ENCODE peak calls at places on chromosomes 7 and 10, in five cellular contexts. One of them, this sample, is unnamed. For H3K4me1, the result is how much of the 10 kb centered on the place peaks cover.

GRCh38 chr10:128137877-128138276 is 11.7 kb upstream of the MKI67 start:
- DNase-seq in endodermal cell: no peak
- DNase-seq in PC-3: no peak
- DNase-seq in suprapubic skin: no peak
- DNase-seq in lung: no peak
- DNase-seq in this sample: no peak

GRCh38 chr10:99698504-99699080 is 33.3 kb downstream of the COX15 start:
- DNase-seq in endodermal cell: peak
- DNase-seq in PC-3: no peak
- DNase-seq in suprapubic skin: no peak
- DNase-seq in lung: no peak
- DNase-seq in this sample: no peak

GRCh38 chr10:49151025-49151445 is 17.2 kb upstream of the FAM170B start:
- DNase-seq in endodermal cell: no peak
- DNase-seq in PC-3: no peak
- DNase-seq in suprapubic skin: no peak
- DNase-seq in lung: no peak
- DNase-seq in this sample: no peak

GRCh38 chr7:155412416-155413253 is 45.3 kb upstream of the EN2 start:
- DNase-seq in endodermal cell: peak
- DNase-seq in PC-3: peak
- DNase-seq in suprapubic skin: no peak
- DNase-seq in lung: peak
- DNase-seq in this sample: no peak

GRCh38 chr10:98361131-98361633 is 53.8 kb downstream of the PYROXD2 start:
- DNase-seq in endodermal cell: peak
- DNase-seq in PC-3: no peak
- DNase-seq in suprapubic skin: peak
- DNase-seq in lung: peak
- DNase-seq in this sample: no peak

GRCh38 chr10:44419790-44420549 is 35.1 kb upstream of the CXCL12 start:
- DNase-seq in endodermal cell: no peak
- DNase-seq in PC-3: no peak
- DNase-seq in suprapubic skin: no peak
- DNase-seq in lung: no peak
- DNase-seq in this sample: no peak

GRCh38 chr7:105521027-105521730 is 892 bp downstream of the PUS7 start:
- DNase-seq in endodermal cell: peak
- DNase-seq in PC-3: peak
- DNase-seq in suprapubic skin: peak
- DNase-seq in lung: peak
- DNase-seq in this sample: peak

GRCh38 chr10:24344695-24345473 is 135.9 kb downstream of the KIAA1217 start:
- DNase-seq in endodermal cell: no peak
- DNase-seq in PC-3: no peak
- DNase-seq in suprapubic skin: no peak
- DNase-seq in lung: no peak
- DNase-seq in this sample: no peak

GRCh38 chr10:66719483-66719882 is 206.4 kb upstream of the LRRTM3 start:
- DNase-seq in endodermal cell: no peak
- DNase-seq in PC-3: peak
- DNase-seq in suprapubic skin: no peak
- DNase-seq in lung: no peak
- DNase-seq in this sample: no peak

GRCh38 chr7:134016223-134016941 is 110.8 kb upstream of the LRGUK start:
- DNase-seq in endodermal cell: peak
- DNase-seq in PC-3: peak
- DNase-seq in suprapubic skin: no peak
- DNase-seq in lung: no peak
- DNase-seq in this sample: no peak

GRCh38 chr10:110901954-110902819 is 16.8 kb downstream of the BBIP1 start:
- DNase-seq in endodermal cell: no peak
- DNase-seq in PC-3: peak
- DNase-seq in suprapubic skin: no peak
- DNase-seq in lung: no peak
- DNase-seq in this sample: no peak

GRCh38 chr10:9853405-9854010 is 1164.2 kb upstream of the CELF2 start:
- DNase-seq in endodermal cell: no peak
- DNase-seq in PC-3: no peak
- DNase-seq in suprapubic skin: no peak
- DNase-seq in lung: no peak
- DNase-seq in this sample: no peak

GRCh38 chr7:53383131-53383530 is 347.7 kb downstream of the POM121L12 start:
- DNase-seq in endodermal cell: no peak
- DNase-seq in PC-3: peak
- DNase-seq in suprapubic skin: no peak
- DNase-seq in lung: no peak
- DNase-seq in this sample: no peak

GRCh38 chr7:78412216-78412858 is 613.8 kb downstream of the PHTF2 start:
- DNase-seq in endodermal cell: no peak
- DNase-seq in PC-3: no peak
- DNase-seq in suprapubic skin: no peak
- DNase-seq in lung: no peak
- DNase-seq in this sample: no peak

GRCh38 chr7:75879771-75880184 is 944 bp downstream of the RHBDD2 start:
- DNase-seq in endodermal cell: no peak
- DNase-seq in PC-3: no peak
- DNase-seq in suprapubic skin: no peak
- DNase-seq in lung: no peak
- DNase-seq in this sample: peak

GRCh38 chr7:35725280-35725680 is 30.3 kb upstream of the HERPUD2 start:
- DNase-seq in endodermal cell: no peak
- DNase-seq in PC-3: no peak
- DNase-seq in suprapubic skin: no peak
- DNase-seq in lung: no peak
- DNase-seq in this sample: peak

GRCh38 chr7:137768371-137768770 is 78.4 kb downstream of the DGKI start:
- DNase-seq in endodermal cell: no peak
- DNase-seq in PC-3: no peak
- DNase-seq in suprapubic skin: no peak
- DNase-seq in lung: no peak
- DNase-seq in this sample: no peak

GRCh38 chr7:139651308-139651707 is 126.5 kb downstream of the HIPK2 start:
- DNase-seq in endodermal cell: no peak
- DNase-seq in PC-3: peak
- DNase-seq in suprapubic skin: no peak
- DNase-seq in lung: no peak
- DNase-seq in this sample: no peak

GRCh38 chr7:39507866-39508551 is 58.2 kb upstream of the YAE1 start:
- DNase-seq in endodermal cell: no peak
- DNase-seq in PC-3: no peak
- DNase-seq in suprapubic skin: no peak
- DNase-seq in lung: peak
- DNase-seq in this sample: no peak

GRCh38 chr7:50184266-50184665 is 91.2 kb upstream of the ZPBP start:
- DNase-seq in endodermal cell: no peak
- DNase-seq in PC-3: no peak
- DNase-seq in suprapubic skin: no peak
- DNase-seq in lung: no peak
- DNase-seq in this sample: no peak

GRCh38 chr7:57199252-57199651 is 67.0 kb upstream of the ZNF479 start:
- DNase-seq in endodermal cell: no peak
- DNase-seq in PC-3: no peak
- DNase-seq in suprapubic skin: no peak
- DNase-seq in lung: no peak
- DNase-seq in this sample: no peak

GRCh38 chr10:72254891-72255568 is 18.7 kb upstream of the DDIT4 start:
- DNase-seq in endodermal cell: peak
- DNase-seq in PC-3: no peak
- DNase-seq in suprapubic skin: peak
- DNase-seq in lung: peak
- DNase-seq in this sample: peak

GRCh38 chr10:106450966-106451365 is 713.5 kb downstream of the SORCS1 start:
- DNase-seq in endodermal cell: no peak
- DNase-seq in PC-3: peak
- DNase-seq in suprapubic skin: no peak
- DNase-seq in lung: no peak
- DNase-seq in this sample: no peak

GRCh38 chr10:43235070-43235900 is 31.6 kb downstream of the RASGEF1A start:
- DNase-seq in endodermal cell: peak
- DNase-seq in PC-3: no peak
- DNase-seq in suprapubic skin: peak
- DNase-seq in lung: no peak
- DNase-seq in this sample: no peak

GRCh38 chr7:104482362-104483042 is 154.1 kb downstream of the LHFPL3 start:
- DNase-seq in endodermal cell: no peak
- DNase-seq in PC-3: no peak
- DNase-seq in suprapubic skin: no peak
- DNase-seq in lung: no peak
- DNase-seq in this sample: no peak

GRCh38 chr7:131302453-131302852 is 25.2 kb upstream of the MKLN1 start:
- DNase-seq in endodermal cell: no peak
- DNase-seq in PC-3: no peak
- DNase-seq in suprapubic skin: no peak
- DNase-seq in lung: no peak
- DNase-seq in this sample: no peak

DNA sequence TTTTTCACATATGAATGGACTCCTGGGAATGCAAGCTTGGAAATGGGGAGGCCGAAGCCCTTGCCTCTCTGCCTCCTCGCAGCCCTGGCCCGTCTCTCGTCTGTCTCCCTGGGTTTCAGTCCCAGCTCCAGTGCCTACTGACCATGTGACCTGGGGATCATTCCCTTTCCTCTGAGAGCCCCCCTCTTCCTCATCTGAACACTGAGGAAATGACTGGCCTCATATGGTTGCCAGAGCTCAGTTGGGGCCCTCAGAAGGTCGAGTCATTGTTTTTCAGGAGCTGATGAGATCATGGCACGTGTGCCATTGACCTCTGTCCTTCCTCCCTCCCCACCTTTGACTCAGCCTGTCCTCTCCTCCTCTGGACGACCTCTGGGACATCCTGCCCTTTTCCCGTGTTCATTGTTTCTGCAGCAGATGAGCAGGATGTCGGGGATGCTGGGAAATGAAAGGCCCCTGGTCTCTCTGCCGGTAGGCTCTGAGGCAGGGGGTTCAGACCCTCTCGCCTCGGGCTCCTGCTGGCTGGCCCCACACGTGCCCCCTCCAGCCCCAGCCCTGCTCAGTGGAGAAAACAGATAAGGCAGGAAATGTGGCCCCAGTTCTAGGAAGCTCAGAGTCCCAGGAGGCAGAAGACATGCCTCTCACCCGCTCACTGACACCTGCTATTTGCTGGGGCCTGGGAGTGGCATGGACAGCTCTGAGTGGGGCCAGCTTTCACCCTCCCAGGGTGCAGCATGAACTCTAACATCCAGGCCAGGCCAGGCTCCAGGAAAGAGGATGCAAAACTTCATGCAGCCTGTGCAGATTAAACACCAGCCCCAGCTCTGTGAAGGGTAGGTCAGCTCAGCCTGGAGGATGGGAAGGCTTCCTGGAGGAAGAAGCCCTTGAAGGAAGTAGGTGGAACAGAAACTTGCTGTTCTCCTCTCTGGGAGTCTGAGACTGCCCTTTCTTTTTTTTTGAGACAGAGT is 8.3 kb upstream of the PPP1R35 start:
- DNase-seq in endodermal cell: peak
- DNase-seq in PC-3: no peak
- DNase-seq in suprapubic skin: no peak
- DNase-seq in lung: no peak
- DNase-seq in this sample: no peak
- H3K27ac ChIP-seq in endodermal cell: peak
- H3K27ac ChIP-seq in PC-3: no peak
- H3K27ac ChIP-seq in suprapubic skin: peak
- H3K27ac ChIP-seq in lung: peak
- H3K27ac ChIP-seq in this sample: no peak

DNA sequence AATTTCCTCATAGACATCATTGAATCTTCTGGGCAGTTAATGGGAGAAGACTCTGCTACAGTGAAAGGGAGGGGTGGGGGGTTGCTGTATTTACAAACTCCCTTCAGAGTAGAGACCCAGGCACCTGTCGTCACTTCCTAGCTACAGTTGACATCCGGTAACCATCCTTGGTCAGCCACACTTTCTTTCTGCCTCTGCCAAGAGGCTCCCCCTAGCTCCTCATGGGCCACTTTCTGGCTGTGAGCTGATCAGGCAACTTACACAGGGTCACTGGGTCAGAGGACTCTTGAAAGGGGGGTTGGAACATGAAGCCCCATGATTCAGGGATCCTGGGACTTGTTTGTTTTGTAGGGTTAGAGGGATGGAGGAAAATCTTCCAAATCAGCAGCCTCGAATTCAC is 1.2 kb downstream of the TECPR1 start:
- DNase-seq in endodermal cell: no peak
- DNase-seq in PC-3: peak
- DNase-seq in suprapubic skin: no peak
- DNase-seq in lung: no peak
- DNase-seq in this sample: peak
- H3K4me3 ChIP-seq in endodermal cell: peak
- H3K4me3 ChIP-seq in PC-3: peak
- H3K4me3 ChIP-seq in suprapubic skin: peak
- H3K4me3 ChIP-seq in lung: no peak
- H3K4me3 ChIP-seq in this sample: peak

GRCh38 chr10:103822052-103822716 is 33.2 kb downstream of the SH3PXD2A start:
- DNase-seq in endodermal cell: no peak
- DNase-seq in PC-3: no peak
- DNase-seq in suprapubic skin: no peak
- DNase-seq in lung: no peak
- DNase-seq in this sample: no peak
- H3K4me1 ChIP-seq in endodermal cell: under half
- H3K4me1 ChIP-seq in PC-3: under half
- H3K4me1 ChIP-seq in suprapubic skin: under half
- H3K4me1 ChIP-seq in lung: under half
- H3K4me1 ChIP-seq in this sample: under half

DNA sequence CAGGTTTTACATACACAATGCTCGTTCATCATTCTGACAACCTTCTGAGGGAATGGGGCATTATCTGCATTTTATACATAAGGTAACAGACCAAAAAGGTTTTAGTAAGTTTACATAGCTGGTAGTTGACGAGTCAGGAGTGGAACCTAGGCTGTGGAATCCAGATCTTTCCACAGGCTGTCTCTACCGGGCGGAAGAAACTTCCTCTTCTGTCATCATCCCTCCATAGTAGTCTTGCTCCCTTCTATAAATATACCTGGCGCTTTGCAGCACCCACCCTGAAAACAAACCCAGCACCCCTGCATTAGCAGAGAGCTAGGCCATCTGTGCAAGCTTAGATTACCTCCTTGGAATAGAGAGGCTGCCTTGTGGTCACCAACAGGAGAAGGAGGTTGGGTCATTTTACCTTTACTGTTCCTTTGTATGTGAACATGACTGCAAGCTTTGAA is 1.3 kb downstream of the TSPAN13 start:
- DNase-seq in endodermal cell: no peak
- DNase-seq in PC-3: peak
- DNase-seq in suprapubic skin: no peak
- DNase-seq in lung: no peak
- DNase-seq in this sample: no peak
- H3K27ac ChIP-seq in endodermal cell: no peak
- H3K27ac ChIP-seq in PC-3: peak
- H3K27ac ChIP-seq in suprapubic skin: peak
- H3K27ac ChIP-seq in lung: peak
- H3K27ac ChIP-seq in this sample: no peak

GRCh38 chr7:29841926-29842671 is 35.8 kb downstream of the WIPF3 start:
- DNase-seq in endodermal cell: no peak
- DNase-seq in PC-3: no peak
- DNase-seq in suprapubic skin: no peak
- DNase-seq in lung: no peak
- DNase-seq in this sample: no peak
- H3K4me3 ChIP-seq in endodermal cell: no peak
- H3K4me3 ChIP-seq in PC-3: no peak
- H3K4me3 ChIP-seq in suprapubic skin: no peak
- H3K4me3 ChIP-seq in lung: no peak
- H3K4me3 ChIP-seq in this sample: no peak

GRCh38 chr7:151793991-151794507 is 82.9 kb downstream of the PRKAG2 start:
- DNase-seq in endodermal cell: no peak
- DNase-seq in PC-3: no peak
- DNase-seq in suprapubic skin: no peak
- DNase-seq in lung: no peak
- DNase-seq in this sample: no peak
- H3K4me1 ChIP-seq in endodermal cell: under half
- H3K4me1 ChIP-seq in PC-3: under half
- H3K4me1 ChIP-seq in suprapubic skin: under half
- H3K4me1 ChIP-seq in lung: under half
- H3K4me1 ChIP-seq in this sample: under half